ENCODE peak calls at places on chromosomes 3 and 15, in eight cellular contexts. Q is foreskin fibroblast, N is MCF 10A, B is fibroblast of lung, Y is type B pancreatic cell, O is H9, I is epithelial cell of esophagus, V is fibroblast of pulmonary artery. K is an unnamed sample.

GRCh38 chr3:189710620-189711388 is 79.6 kb downstream of the TP63 start:
- DNase-seq in Q (peak; percentile 96), N (peak; percentile 95), B (peak; percentile 91), Y (no peak), O (peak; percentile 32), I (peak; percentile 98), V (peak; percentile 97), K (peak; percentile 74)

GRCh38 chr3:123336441-123336851 is 112.4 kb downstream of the ADCY5 start:
- DNase-seq in Q (no peak), N (no peak), B (no peak), Y (no peak), O (no peak), I (no peak), V (no peak), K (no peak)

GRCh38 chr3:52623234-52623792 is 62.4 kb downstream of the PBRM1 start:
- DNase-seq in Q (no peak), N (no peak), B (no peak), Y (no peak), O (no peak), I (no peak), V (no peak), K (no peak)

GRCh38 chr3:128983293-128984069 is 10.4 kb downstream of the CFAP92 start:
- DNase-seq in Q (no peak), N (no peak), B (no peak), Y (no peak), O (no peak), I (no peak), V (no peak), K (no peak)

GRCh38 chr3:183393625-183394024 is 34.8 kb downstream of the MCF2L2 start:
- DNase-seq in Q (no peak), N (no peak), B (no peak), Y (no peak), O (no peak), I (no peak), V (peak; percentile 29), K (no peak)

GRCh38 chr15:58111718-58112104 is 26.5 kb upstream of the AQP9 start:
- DNase-seq in Q (no peak), N (no peak), B (no peak), Y (no peak), O (no peak), I (no peak), V (no peak), K (no peak)

GRCh38 chr15:59794229-59794886 is 105.2 kb upstream of the BNIP2 start:
- DNase-seq in Q (no peak), N (no peak), B (no peak), Y (no peak), O (no peak), I (no peak), V (no peak), K (no peak)

GRCh38 chr3:17038141-17038540 is 153.4 kb downstream of the PLCL2 start:
- DNase-seq in Q (no peak), N (no peak), B (no peak), Y (no peak), O (no peak), I (no peak), V (no peak), K (no peak)

GRCh38 chr3:88385090-88385489 is 235.3 kb downstream of the C3orf38 start:
- DNase-seq in Q (no peak), N (peak; percentile 14), B (no peak), Y (no peak), O (no peak), I (peak; percentile 36), V (no peak), K (peak; percentile 1)

GRCh38 chr15:60128000-60128376 is 123.9 kb downstream of the FOXB1 start:
- DNase-seq in Q (no peak), N (no peak), B (peak; percentile 22), Y (no peak), O (no peak), I (peak; percentile 15), V (peak; percentile 42), K (no peak)

GRCh38 chr15:52103217-52104207 is 9.1 kb downstream of the BCL2L10 start:
- DNase-seq in Q (peak; percentile 94), N (peak; percentile 95), B (peak; percentile 95), Y (no peak), O (no peak), I (peak; percentile 95), V (peak; percentile 93), K (peak; percentile 93)

GRCh38 chr3:185824467-185825378 is at the start of gene IGF2BP2:
- DNase-seq in Q (peak; percentile 87), N (peak; percentile 78), B (peak; percentile 83), Y (peak; percentile 92), O (peak; percentile 68), I (peak; percentile 89), V (peak; percentile 87), K (peak; percentile 65)

GRCh38 chr3:189041482-189042090 is 130.2 kb upstream of the TPRG1 start:
- DNase-seq in Q (peak; percentile 7), N (peak; percentile 75), B (peak; percentile 55), Y (no peak), O (peak; percentile 76), I (peak; percentile 80), V (peak; percentile 57), K (peak; percentile 31)

GRCh38 chr15:85837011-85837433 is 42.3 kb upstream of the KLHL25 start:
- DNase-seq in Q (no peak), N (peak; percentile 5), B (no peak), Y (no peak), O (no peak), I (peak; percentile 65), V (peak; percentile 8), K (peak; percentile 44)

GRCh38 chr15:58043192-58043903 is 22.2 kb downstream of the ALDH1A2 start:
- DNase-seq in Q (peak; percentile 23), N (peak; percentile 66), B (peak; percentile 58), Y (no peak), O (no peak), I (peak; percentile 55), V (peak; percentile 70), K (no peak)

DNA sequence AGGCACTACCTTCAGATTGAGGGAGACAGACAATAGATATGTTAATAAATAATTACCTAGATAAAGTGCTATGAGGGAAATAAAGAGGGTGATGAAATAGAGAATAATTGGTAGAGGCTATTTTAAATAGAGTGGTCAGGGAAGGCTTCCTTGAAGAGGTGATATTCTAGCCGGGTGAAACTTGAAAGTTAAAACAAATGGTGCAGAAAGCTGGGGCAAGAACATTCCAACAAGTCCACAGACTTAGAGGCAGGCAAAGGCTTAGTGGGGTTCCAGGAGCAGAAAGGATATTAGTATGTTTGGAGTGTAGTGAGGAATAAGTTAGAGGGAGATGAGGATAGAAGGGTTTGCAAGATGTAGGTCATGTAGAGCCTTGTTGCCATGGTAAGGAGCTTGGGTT is 10.1 kb downstream of the HACD3 start:
- DNase-seq in Q (no peak), N (no peak), B (no peak), Y (no peak), O (no peak), I (no peak), V (no peak), K (no peak)
- TF ChIP-seq CTCF in Q (no peak), N (no peak), B (no peak), Y (no peak), O (no peak), I (no peak), V (no peak), K (no peak)

GRCh38 chr3:184811034-184811433 is 932 bp upstream of the VPS8 start:
- DNase-seq in Q (no peak), N (no peak), B (no peak), Y (no peak), O (no peak), I (no peak), V (no peak), K (no peak)

GRCh38 chr3:184807549-184807948 is 4.4 kb upstream of the VPS8 start:
- DNase-seq in Q (no peak), N (no peak), B (no peak), Y (no peak), O (no peak), I (no peak), V (no peak), K (no peak)

GRCh38 chr3:184806567-184807271 is 5.2 kb upstream of the VPS8 start:
- DNase-seq in Q (no peak), N (no peak), B (no peak), Y (no peak), O (no peak), I (peak; percentile 26), V (no peak), K (no peak)

GRCh38 chr3:184805351-184806038 is 6.5 kb upstream of the VPS8 start:
- DNase-seq in Q (no peak), N (no peak), B (peak; percentile 15), Y (no peak), O (no peak), I (no peak), V (no peak), K (no peak)

DNA sequence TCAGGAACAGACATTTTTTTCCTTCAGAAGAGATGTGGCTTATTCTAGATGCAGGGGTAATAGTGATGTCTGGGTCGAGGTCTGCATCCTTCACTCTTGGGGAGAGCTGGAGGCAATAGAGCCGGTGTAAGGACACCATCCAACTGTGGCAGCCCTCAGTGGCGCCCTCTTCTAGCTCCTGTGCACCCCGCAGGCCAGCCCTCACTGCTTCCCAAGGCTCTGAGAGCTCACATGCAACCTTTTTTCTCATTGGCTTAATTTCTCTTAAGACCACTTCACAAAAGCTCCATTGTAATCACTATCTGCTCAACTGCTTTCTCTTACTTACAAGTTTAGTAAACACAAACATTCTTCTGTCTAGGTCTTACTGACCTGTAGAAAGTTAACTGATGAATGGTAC is 3.9 kb upstream of the VPS8 start:
- DNase-seq in Q (no peak), N (no peak), B (no peak), Y (no peak), O (peak; percentile 81), I (no peak), V (no peak), K (no peak)
- TF ChIP-seq CTCF in Q (peak; percentile 6), N (peak; percentile 35), B (no peak), Y (peak; percentile 61), O (peak; percentile 79), I (peak; percentile 9), V (no peak), K (no peak)

GRCh38 chr15:79025201-79025600 is 65.4 kb downstream of the RASGRF1 start:
- DNase-seq in Q (no peak), N (no peak), B (no peak), Y (no peak), O (no peak), I (no peak), V (no peak), K (no peak)
- TF ChIP-seq CTCF in Q (no peak), N (no peak), B (no peak), Y (peak; percentile 38), O (peak; percentile 53), I (no peak), V (no peak), K (no peak)

GRCh38 chr15:25711164-25711563 is 152.0 kb downstream of the ATP10A start:
- DNase-seq in Q (no peak), N (no peak), B (no peak), Y (no peak), O (no peak), I (no peak), V (no peak), K (no peak)

GRCh38 chr15:25709437-25710159 is 153.5 kb downstream of the ATP10A start:
- DNase-seq in Q (no peak), N (no peak), B (no peak), Y (no peak), O (no peak), I (no peak), V (no peak), K (no peak)

GRCh38 chr15:25711691-25712090 is 151.4 kb downstream of the ATP10A start:
- DNase-seq in Q (no peak), N (no peak), B (no peak), Y (no peak), O (no peak), I (no peak), V (no peak), K (no peak)

GRCh38 chr15:25708391-25708790 is 154.7 kb downstream of the ATP10A start:
- DNase-seq in Q (no peak), N (no peak), B (no peak), Y (no peak), O (no peak), I (no peak), V (no peak), K (no peak)

GRCh38 chr15:25710184-25710583 is 152.9 kb downstream of the ATP10A start:
- DNase-seq in Q (no peak), N (no peak), B (no peak), Y (no peak), O (peak; percentile 83), I (no peak), V (peak; percentile 18), K (no peak)
- TF ChIP-seq CTCF in Q (peak; percentile 76), N (no peak), B (peak; percentile 47), Y (peak; percentile 81), O (peak; percentile 83), I (peak; percentile 25), V (peak; percentile 59), K (peak; percentile 37)

K was measured in RWPE1.